ENCODE peak calls at places on chromosomes 7 and 10, in seven cellular contexts. B, Z, R, N, I, K and P are unnamed samples.

GRCh38 chr7:157432541-157432956 is 95.7 kb downstream of the DNAJB6 start:
- ATAC-seq in R (peak), Z (peak), I (peak), K (peak), N (peak), B (peak), P (no peak)

GRCh38 chr10:110841767-110842267 is 29.9 kb upstream of the PDCD4 start:
- ATAC-seq in B (no peak), I (no peak), N (no peak), K (no peak), Z (no peak), R (peak), P (no peak)

GRCh38 chr10:63681965-63682704 is 160.9 kb downstream of the REEP3 start:
- ATAC-seq in Z (peak), R (peak), K (peak), B (no peak), I (peak), N (peak), P (peak)

GRCh38 chr7:56115852-56116538 is at the start of gene NUPR2:
- ATAC-seq in I (no peak), R (no peak), K (no peak), N (peak), Z (no peak), B (no peak), P (no peak)

GRCh38 chr10:86795353-86795752 is 38.9 kb downstream of the BMPR1A start:
- ATAC-seq in Z (peak), I (peak), B (peak), N (peak), K (peak), R (peak), P (peak)

GRCh38 chr10:12077580-12078180 is 8.9 kb downstream of the DHTKD1 start:
- ATAC-seq in R (peak), I (no peak), K (peak), B (no peak), N (no peak), Z (no peak), P (no peak)

GRCh38 chr7:50317221-50317678 is 12.7 kb downstream of the IKZF1 start:
- ATAC-seq in B (no peak), K (no peak), I (no peak), R (peak), N (peak), Z (no peak), P (no peak)

GRCh38 chr7:35401217-35401879 is 147.4 kb upstream of the TBX20 start:
- ATAC-seq in Z (no peak), N (no peak), I (no peak), R (no peak), B (no peak), K (peak), P (no peak)

GRCh38 chr7:38584443-38585210 is 46.5 kb downstream of the AMPH start:
- ATAC-seq in Z (peak), K (peak), N (peak), I (no peak), B (no peak), R (no peak), P (peak)

GRCh38 chr7:16794990-16795389 is 9.8 kb downstream of the AGR2 start:
- ATAC-seq in N (no peak), I (no peak), K (no peak), R (no peak), B (no peak), Z (no peak), P (no peak)

GRCh38 chr7:84073476-84073875 is 121.1 kb downstream of the SEMA3A start:
- ATAC-seq in K (no peak), N (no peak), R (no peak), B (no peak), Z (peak), I (no peak), P (no peak)

GRCh38 chr7:114405427-114405826 is 9.2 kb upstream of the FOXP2 start:
- ATAC-seq in N (no peak), Z (no peak), K (peak), R (peak), I (peak), B (peak), P (peak)

GRCh38 chr10:70455213-70455630 is 13.7 kb upstream of the NODAL start:
- ATAC-seq in I (no peak), R (no peak), K (no peak), B (no peak), N (no peak), Z (no peak), P (no peak)

GRCh38 chr10:34590802-34591201 is 224.3 kb downstream of the PARD3 start:
- ATAC-seq in B (no peak), I (no peak), R (no peak), K (no peak), N (no peak), Z (no peak), P (no peak)

GRCh38 chr10:123741711-123742110 is 75.6 kb downstream of the GPR26 start:
- ATAC-seq in N (no peak), B (no peak), R (no peak), K (no peak), Z (no peak), I (no peak), P (no peak)

GRCh38 chr7:152462995-152463713 is 27.4 kb upstream of the KMT2C start:
- ATAC-seq in K (peak), Z (peak), R (peak), N (peak), I (peak), B (peak), P (peak)
- TF ChIP-seq POLR2A in K (peak), Z (no peak), R (no peak), N (no peak), I (peak), B (no peak), P (peak)

DNA sequence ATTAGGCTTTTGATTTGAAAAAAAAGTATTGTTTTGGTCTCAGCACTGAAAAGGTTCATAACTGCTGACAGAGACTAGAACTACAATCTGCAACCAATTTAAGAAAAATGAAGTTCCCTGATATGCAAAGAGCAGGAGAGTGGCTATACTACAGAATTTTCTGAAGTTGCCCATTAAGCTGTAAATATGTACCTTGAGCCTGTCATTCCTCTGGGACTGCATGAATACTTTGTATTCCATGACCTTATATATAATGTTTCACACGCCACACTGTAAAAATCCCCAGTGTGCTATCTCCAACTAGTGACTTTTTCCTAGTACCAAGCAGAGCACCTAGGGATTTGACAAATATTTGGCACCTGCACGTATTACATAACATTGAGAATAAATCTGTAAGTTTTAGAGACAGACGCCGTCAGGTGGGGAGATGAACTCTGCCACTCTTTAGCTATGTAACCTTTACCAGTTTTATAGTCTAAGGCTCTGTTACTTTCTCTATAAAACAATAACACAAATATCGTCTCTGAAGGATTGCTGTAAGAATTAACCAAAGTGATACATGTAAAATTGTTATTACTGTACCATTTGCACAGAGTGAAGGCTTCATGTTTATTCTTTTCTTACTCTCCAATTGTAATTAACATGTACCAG is 235.4 kb downstream of the MAGI2 start:
- ATAC-seq in B (no peak), Z (no peak), I (no peak), N (no peak), K (no peak), R (no peak), P (no peak)
- TF ChIP-seq POLR2A in B (no peak), Z (no peak), I (no peak), N (no peak), K (no peak), R (no peak), P (no peak)

GRCh38 chr10:3782456-3783312 is 2.3 kb downstream of the KLF6 start:
- ATAC-seq in Z (peak), B (peak), I (peak), R (peak), K (peak), N (peak), P (peak)

GRCh38 chr10:3781458-3782098 is 3.4 kb downstream of the KLF6 start:
- ATAC-seq in B (no peak), R (peak), Z (no peak), K (no peak), I (no peak), N (no peak), P (no peak)

GRCh38 chr10:3780766-3781457 is 4.1 kb downstream of the KLF6 start:
- ATAC-seq in K (no peak), I (no peak), B (no peak), N (no peak), Z (no peak), R (no peak), P (no peak)

GRCh38 chr10:3783313-3783689 is 1.7 kb downstream of the KLF6 start:
- ATAC-seq in K (peak), R (peak), I (peak), B (peak), Z (peak), N (peak), P (peak)

DNA sequence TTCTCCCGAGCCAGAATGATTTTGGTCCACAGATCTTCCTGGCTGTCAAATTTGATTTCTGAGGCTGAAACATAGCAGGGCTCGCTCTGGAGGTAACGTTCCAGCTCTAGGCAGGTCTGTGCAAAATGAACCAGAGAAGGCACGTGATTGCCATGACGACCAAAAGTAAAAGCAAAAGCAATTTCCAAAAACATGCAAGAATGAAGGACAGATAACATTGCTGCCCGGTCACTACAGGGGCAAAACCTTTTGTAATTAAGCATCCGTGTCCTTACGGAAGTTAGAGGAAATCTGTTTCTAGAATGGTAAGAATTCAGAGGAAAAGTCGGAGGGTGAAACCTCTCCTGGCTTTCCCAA is 2.9 kb downstream of the KLF6 start:
- ATAC-seq in B (no peak), N (no peak), K (no peak), I (no peak), Z (no peak), R (peak), P (no peak)
- TF ChIP-seq POLR2A in B (no peak), N (no peak), K (no peak), I (no peak), Z (peak), R (no peak), P (no peak)

DNA sequence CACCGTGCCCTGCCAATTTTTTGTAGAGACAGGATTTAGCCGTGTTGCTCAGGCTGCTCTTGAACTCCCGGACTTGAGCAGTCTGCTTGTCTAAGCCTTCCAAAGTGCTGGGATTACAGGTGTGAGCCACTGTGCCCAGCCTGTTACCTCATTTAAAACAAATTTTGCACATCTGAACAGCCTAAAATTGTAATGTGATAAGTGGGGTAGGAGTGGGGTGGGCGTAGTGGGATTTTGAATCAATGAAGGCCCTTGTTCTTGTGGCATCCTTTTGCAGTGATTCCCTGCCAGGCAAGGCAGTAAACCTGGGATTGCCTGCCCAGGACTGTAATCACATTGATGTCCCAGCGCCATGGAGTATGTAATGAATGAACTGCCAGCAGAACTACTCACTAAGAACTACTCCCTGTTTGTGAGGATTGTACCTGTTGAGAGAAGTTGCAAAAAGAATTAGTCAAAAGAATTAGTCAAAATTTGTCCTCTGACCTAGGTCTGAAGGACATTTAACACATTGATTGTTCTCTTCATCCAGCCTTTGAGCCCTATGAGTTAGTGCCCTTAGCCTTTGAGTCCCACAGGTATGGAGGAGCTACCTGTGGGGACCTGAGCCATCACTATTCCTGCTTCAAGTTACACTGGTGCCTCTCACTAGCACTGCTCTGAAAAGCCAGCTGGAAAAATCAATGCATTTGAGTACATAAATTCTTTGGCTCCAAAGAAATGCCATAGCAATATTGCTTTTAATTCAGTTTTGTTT is 5.3 kb downstream of the RPS24 start:
- ATAC-seq in R (no peak), Z (no peak), N (no peak), K (no peak), B (no peak), I (no peak), P (no peak)
- TF ChIP-seq POLR2A in R (no peak), Z (no peak), N (no peak), K (no peak), B (no peak), I (no peak), P (no peak)

DNA sequence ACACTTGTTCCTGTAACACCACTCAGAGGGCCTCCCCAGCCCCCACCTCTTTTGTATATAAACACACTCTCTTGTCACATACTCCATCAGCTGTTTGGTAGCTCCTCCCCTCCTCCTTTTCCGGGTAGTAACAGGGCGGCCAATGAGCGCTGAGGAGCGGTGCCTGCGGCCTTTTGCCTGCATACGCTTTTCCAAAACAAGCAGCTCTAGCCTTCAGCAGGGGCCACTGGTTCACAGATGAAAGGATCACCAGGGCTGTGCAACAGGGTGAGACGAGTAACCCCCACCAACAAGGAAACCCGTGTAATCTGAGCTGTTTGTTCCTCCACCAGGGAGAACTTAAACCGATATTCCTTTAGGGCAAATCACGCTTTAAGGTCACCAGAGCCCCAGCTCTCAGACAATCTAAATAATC is 3.9 kb downstream of the UBE2H start:
- ATAC-seq in K (peak), Z (peak), B (peak), I (peak), N (peak), R (peak), P (peak)
- TF ChIP-seq POLR2A in K (peak), Z (no peak), B (no peak), I (no peak), N (no peak), R (peak), P (peak)

DNA sequence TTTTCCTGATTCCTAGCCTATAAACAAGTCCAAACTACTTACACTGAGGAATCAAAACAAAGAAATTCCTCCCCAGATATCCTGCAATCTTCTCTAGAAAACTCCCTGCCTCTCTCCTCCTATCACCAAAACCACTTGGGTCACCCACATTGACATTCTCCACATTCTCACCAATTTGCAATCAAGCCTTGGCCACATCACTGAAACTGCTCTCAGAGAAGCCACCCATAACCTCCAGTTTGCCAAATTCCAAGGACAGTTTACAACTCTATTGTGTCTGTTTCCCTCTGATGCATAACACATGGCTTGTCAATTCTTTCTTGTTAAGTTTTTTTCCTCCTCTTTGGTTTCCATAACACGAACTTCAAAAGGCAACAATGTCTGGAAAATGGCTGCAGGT is 233.5 kb downstream of the XPNPEP1 start:
- ATAC-seq in K (no peak), R (no peak), N (no peak), B (no peak), Z (no peak), I (no peak), P (no peak)
- TF ChIP-seq POLR2A in K (no peak), R (no peak), N (no peak), B (no peak), Z (no peak), I (no peak), P (no peak)

GRCh38 chr10:130335336-130335735 is 199.1 kb downstream of the GLRX3 start:
- ATAC-seq in N (no peak), K (no peak), R (no peak), I (no peak), B (no peak), Z (no peak), P (no peak)
- TF ChIP-seq POLR2A in N (no peak), K (no peak), R (no peak), I (no peak), B (no peak), Z (no peak), P (no peak)

DNA sequence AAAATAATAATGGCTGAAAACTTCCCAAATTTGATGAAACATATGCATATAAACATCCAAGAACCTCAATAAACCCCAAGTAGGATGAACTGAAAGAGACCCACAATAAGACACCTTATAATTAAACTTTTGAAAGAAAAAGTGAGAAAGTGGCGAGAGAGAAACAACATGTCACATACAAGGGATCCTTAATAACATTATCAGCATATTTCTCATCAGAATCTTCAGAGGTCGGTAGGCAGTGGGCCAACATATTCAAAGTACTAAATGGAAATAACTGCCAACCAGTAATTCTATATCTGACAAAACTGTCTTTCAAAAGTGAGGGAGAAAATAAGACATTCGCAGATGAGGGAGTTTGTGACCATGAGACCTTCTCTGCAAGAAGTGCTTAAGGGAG is 16.6 kb upstream of the CCDC6 start:
- ATAC-seq in Z (no peak), I (no peak), N (no peak), K (no peak), B (no peak), R (no peak), P (no peak)
- TF ChIP-seq POLR2A in Z (no peak), I (no peak), N (no peak), K (no peak), B (no peak), R (no peak), P (no peak)